ENCODE peak calls at places on chromosomes 16 and 17, in nine cellular contexts. L, N, V, X, D, I, U, Y and G are unnamed samples.
A peak's percentile ranks its signal among the peaks of the same experiment; 100 is the strongest.

GRCh38 chr16:88305176-88305575 is 77.6 kb upstream of the ZNF469 start:
- DNase-seq in D (peak; percentile 22), N (no peak), L (no peak), V (no peak), I (no peak), X (no peak), Y (no peak), U (no peak), G (no peak)

GRCh38 chr17:55275894-55276804 is 11.4 kb downstream of the HLF start:
- DNase-seq in L (no peak), N (peak; percentile 90), Y (no peak), V (no peak), D (no peak), U (no peak), I (no peak), X (no peak), G (no peak)

GRCh38 chr17:6124856-6125255 is 54.7 kb downstream of the WSCD1 start:
- DNase-seq in U (no peak), Y (no peak), L (no peak), I (no peak), N (no peak), X (no peak), D (no peak), V (no peak), G (no peak)

GRCh38 chr16:88566158-88566557 is 4.0 kb upstream of the ZC3H18 start:
- DNase-seq in V (peak; percentile 34), U (peak; percentile 61), L (peak; percentile 20), D (no peak), X (no peak), N (peak; percentile 58), Y (peak; percentile 63), I (no peak), G (no peak)

GRCh38 chr17:8693328-8693727 is 51.3 kb downstream of the CCDC42 start:
- DNase-seq in Y (no peak), X (no peak), L (no peak), N (no peak), D (no peak), I (no peak), U (no peak), V (no peak), G (no peak)

GRCh38 chr16:52182840-52183239 is 364.1 kb downstream of the TOX3 start:
- DNase-seq in N (no peak), D (no peak), I (no peak), L (no peak), V (no peak), Y (no peak), X (no peak), U (no peak), G (no peak)

GRCh38 chr16:50036426-50036825 is 11.4 kb downstream of the CNEP1R1 start:
- DNase-seq in U (no peak), V (no peak), N (no peak), Y (no peak), I (peak; percentile 41), D (no peak), L (no peak), X (peak; percentile 55), G (no peak)

GRCh38 chr17:60421273-60422161 is 772 bp upstream of the CHCT1 start:
- DNase-seq in L (peak; percentile 52), D (peak; percentile 83), U (peak; percentile 72), I (no peak), X (no peak), Y (peak; percentile 62), N (peak; percentile 14), V (peak; percentile 59), G (peak; percentile 38)

GRCh38 chr17:50213026-50214015 is 11.9 kb upstream of the COL1A1 start:
- DNase-seq in L (no peak), U (no peak), Y (no peak), V (no peak), X (no peak), D (no peak), N (no peak), I (no peak), G (no peak)

GRCh38 chr17:278055-279028 is 74.3 kb downstream of the RPH3AL start:
- DNase-seq in U (no peak), I (no peak), L (no peak), N (no peak), D (no peak), X (no peak), V (no peak), Y (no peak), G (no peak)

GRCh38 chr16:20393801-20394637 is 10.5 kb downstream of the PDILT start:
- DNase-seq in I (no peak), X (no peak), Y (no peak), N (no peak), V (no peak), U (no peak), L (no peak), D (no peak), G (no peak)

GRCh38 chr17:62823111-62823895 is 15.2 kb upstream of the MARCHF10 start:
- DNase-seq in I (no peak), Y (no peak), V (peak; percentile 38), U (peak; percentile 50), N (peak; percentile 87), D (no peak), L (peak; percentile 30), X (no peak), G (no peak)

GRCh38 chr17:40363480-40363838 is 1.1 kb downstream of the GJD3 start:
- DNase-seq in X (no peak), I (no peak), D (no peak), U (peak; percentile 56), V (no peak), Y (no peak), L (no peak), N (no peak), G (no peak)

GRCh38 chr16:1379863-1380174 is 28.1 kb downstream of the GNPTG start:
- DNase-seq in N (no peak), X (no peak), V (no peak), U (no peak), D (no peak), Y (no peak), I (no peak), L (no peak), G (no peak)

GRCh38 chr17:35947156-35947585 is 3.7 kb upstream of the LYZL6 start:
- DNase-seq in I (peak; percentile 48), V (peak; percentile 52), N (peak; percentile 41), U (peak; percentile 52), D (no peak), X (peak; percentile 75), Y (peak; percentile 34), L (peak; percentile 47), G (no peak)